ENCODE peak calls at places on chromosome 2, in five cellular contexts. K is left ventricle myocardium superior, I is head of caudate nucleus, E is NCI-H2081, N is AML-193. Q is an unnamed sample.

GRCh38 chr2:165773684-165774083 is 20.4 kb downstream of the GALNT3 start:
- DNase-seq in K (no peak), E (no peak), I (no peak), N (no peak), Q (no peak)

GRCh38 chr2:230916218-230916617 is 8.8 kb downstream of the GPR55 start:
- DNase-seq in E (no peak), N (no peak), I (no peak), K (no peak), Q (no peak)

GRCh38 chr2:233486357-233486756 is 80.2 kb downstream of the USP40 start:
- DNase-seq in E (no peak), N (no peak), K (no peak), I (no peak), Q (no peak)

GRCh38 chr2:124572953-124573634 is 548.0 kb downstream of the CNTNAP5 start:
- DNase-seq in N (no peak), I (no peak), K (no peak), E (no peak), Q (no peak)

GRCh38 chr2:30226144-30227032 is 4.9 kb upstream of the LBH start:
- DNase-seq in N (no peak), K (no peak), I (no peak), E (no peak), Q (no peak)

GRCh38 chr2:240144649-240145261 is 4.3 kb upstream of the OTOS start:
- DNase-seq in K (no peak), I (no peak), N (no peak), E (no peak), Q (no peak)

GRCh38 chr2:24791452-24791851 is 1.7 kb downstream of the PTRHD1 start:
- DNase-seq in K (no peak), E (no peak), N (no peak), I (no peak), Q (no peak)

GRCh38 chr2:38264649-38265322 is 112.3 kb downstream of the ATL2 start:
- DNase-seq in I (no peak), K (no peak), E (no peak), N (peak), Q (no peak)

GRCh38 chr2:218229851-218230250 is 12.9 kb downstream of the ARPC2 start:
- DNase-seq in K (no peak), E (no peak), N (no peak), I (no peak), Q (no peak)

GRCh38 chr2:2830576-2830975 is 499.5 kb upstream of the MYT1L start:
- DNase-seq in K (no peak), I (no peak), N (no peak), E (no peak), Q (no peak)